ENCODE peak calls at places on chromosome 18, in seven cellular contexts. One of them, this sample, is unnamed.

GRCh38 chr18:70931942-70932814 is 643.3 kb downstream of the SOCS6 start:
- DNase-seq in CD8-positive, alpha-beta T cell: no peak
- DNase-seq in neural progenitor cell: peak; percentile 54
- DNase-seq in foreskin fibroblast: no peak
- DNase-seq in mucosa of descending colon: no peak
- DNase-seq in fibroblast of the aortic adventitia: peak; percentile 79
- DNase-seq in keratinocyte: no peak
- DNase-seq in this sample: peak; percentile 2

GRCh38 chr18:23972416-23972815 is 42.1 kb upstream of the TTC39C start:
- DNase-seq in CD8-positive, alpha-beta T cell: no peak
- DNase-seq in keratinocyte: no peak
- DNase-seq in foreskin fibroblast: no peak
- DNase-seq in neural progenitor cell: no peak
- DNase-seq in mucosa of descending colon: no peak
- DNase-seq in fibroblast of the aortic adventitia: no peak
- DNase-seq in this sample: no peak

GRCh38 chr18:61606068-61606660 is 272.9 kb downstream of the CDH20 start:
- DNase-seq in mucosa of descending colon: peak; percentile 41
- DNase-seq in keratinocyte: no peak
- DNase-seq in neural progenitor cell: peak; percentile 94
- DNase-seq in fibroblast of the aortic adventitia: peak; percentile 56
- DNase-seq in CD8-positive, alpha-beta T cell: no peak
- DNase-seq in foreskin fibroblast: no peak
- DNase-seq in this sample: no peak

GRCh38 chr18:45958730-45959129 is 8.4 kb downstream of the EPG5 start:
- DNase-seq in fibroblast of the aortic adventitia: no peak
- DNase-seq in keratinocyte: no peak
- DNase-seq in neural progenitor cell: no peak
- DNase-seq in foreskin fibroblast: no peak
- DNase-seq in mucosa of descending colon: no peak
- DNase-seq in CD8-positive, alpha-beta T cell: no peak
- DNase-seq in this sample: no peak

GRCh38 chr18:39801010-39801409 is 2154.0 kb upstream of the PIK3C3 start:
- DNase-seq in CD8-positive, alpha-beta T cell: no peak
- DNase-seq in neural progenitor cell: no peak
- DNase-seq in fibroblast of the aortic adventitia: no peak
- DNase-seq in keratinocyte: no peak
- DNase-seq in foreskin fibroblast: no peak
- DNase-seq in mucosa of descending colon: no peak
- DNase-seq in this sample: no peak

GRCh38 chr18:13253786-13254755 is 35.5 kb downstream of the LDLRAD4 start:
- DNase-seq in keratinocyte: no peak
- DNase-seq in CD8-positive, alpha-beta T cell: no peak
- DNase-seq in fibroblast of the aortic adventitia: no peak
- DNase-seq in mucosa of descending colon: no peak
- DNase-seq in foreskin fibroblast: no peak
- DNase-seq in neural progenitor cell: no peak
- DNase-seq in this sample: no peak

GRCh38 chr18:34773961-34774754 is 64.1 kb downstream of the DTNA start:
- DNase-seq in keratinocyte: no peak
- DNase-seq in neural progenitor cell: no peak
- DNase-seq in mucosa of descending colon: no peak
- DNase-seq in CD8-positive, alpha-beta T cell: no peak
- DNase-seq in fibroblast of the aortic adventitia: peak; percentile 76
- DNase-seq in foreskin fibroblast: peak; percentile 61
- DNase-seq in this sample: peak; percentile 90

GRCh38 chr18:80246656-80247402 is 485 bp downstream of the PARD6G start:
- DNase-seq in mucosa of descending colon: no peak
- DNase-seq in foreskin fibroblast: no peak
- DNase-seq in fibroblast of the aortic adventitia: no peak
- DNase-seq in CD8-positive, alpha-beta T cell: no peak
- DNase-seq in keratinocyte: no peak
- DNase-seq in neural progenitor cell: peak; percentile 72
- DNase-seq in this sample: no peak

GRCh38 chr18:25171334-25171733 is 180.6 kb downstream of the ZNF521 start:
- DNase-seq in fibroblast of the aortic adventitia: peak; percentile 3
- DNase-seq in CD8-positive, alpha-beta T cell: no peak
- DNase-seq in foreskin fibroblast: no peak
- DNase-seq in mucosa of descending colon: no peak
- DNase-seq in neural progenitor cell: no peak
- DNase-seq in keratinocyte: no peak
- DNase-seq in this sample: no peak

GRCh38 chr18:9444549-9444948 is 30.8 kb upstream of the RALBP1 start:
- DNase-seq in CD8-positive, alpha-beta T cell: no peak
- DNase-seq in neural progenitor cell: no peak
- DNase-seq in foreskin fibroblast: no peak
- DNase-seq in fibroblast of the aortic adventitia: no peak
- DNase-seq in keratinocyte: no peak
- DNase-seq in mucosa of descending colon: no peak
- DNase-seq in this sample: no peak

GRCh38 chr18:22734812-22735627 is 198.1 kb upstream of the RBBP8 start:
- DNase-seq in keratinocyte: no peak
- DNase-seq in foreskin fibroblast: no peak
- DNase-seq in neural progenitor cell: no peak
- DNase-seq in CD8-positive, alpha-beta T cell: no peak
- DNase-seq in mucosa of descending colon: no peak
- DNase-seq in fibroblast of the aortic adventitia: peak; percentile 82
- DNase-seq in this sample: no peak

GRCh38 chr18:40485318-40485717 is 1469.7 kb upstream of the PIK3C3 start:
- DNase-seq in fibroblast of the aortic adventitia: no peak
- DNase-seq in CD8-positive, alpha-beta T cell: no peak
- DNase-seq in foreskin fibroblast: peak; percentile 32
- DNase-seq in keratinocyte: no peak
- DNase-seq in neural progenitor cell: no peak
- DNase-seq in mucosa of descending colon: no peak
- DNase-seq in this sample: no peak

GRCh38 chr18:76435321-76435989 is 59.6 kb downstream of the ZNF516 start:
- DNase-seq in keratinocyte: no peak
- DNase-seq in CD8-positive, alpha-beta T cell: no peak
- DNase-seq in mucosa of descending colon: no peak
- DNase-seq in foreskin fibroblast: no peak
- DNase-seq in fibroblast of the aortic adventitia: no peak
- DNase-seq in neural progenitor cell: no peak
- DNase-seq in this sample: no peak

GRCh38 chr18:74265546-74266098 is 26.1 kb downstream of the CYB5A start:
- DNase-seq in mucosa of descending colon: no peak
- DNase-seq in CD8-positive, alpha-beta T cell: no peak
- DNase-seq in foreskin fibroblast: no peak
- DNase-seq in neural progenitor cell: no peak
- DNase-seq in fibroblast of the aortic adventitia: no peak
- DNase-seq in keratinocyte: no peak
- DNase-seq in this sample: no peak

GRCh38 chr18:76691800-76692199 is 130.6 kb upstream of the ZNF236 start:
- DNase-seq in fibroblast of the aortic adventitia: peak; percentile 34
- DNase-seq in CD8-positive, alpha-beta T cell: no peak
- DNase-seq in mucosa of descending colon: no peak
- DNase-seq in neural progenitor cell: no peak
- DNase-seq in foreskin fibroblast: peak; percentile 21
- DNase-seq in keratinocyte: no peak
- DNase-seq in this sample: no peak

GRCh38 chr18:3058328-3059191 is 45.6 kb upstream of the LPIN2 start:
- DNase-seq in CD8-positive, alpha-beta T cell: no peak
- DNase-seq in fibroblast of the aortic adventitia: no peak
- DNase-seq in foreskin fibroblast: no peak
- DNase-seq in neural progenitor cell: no peak
- DNase-seq in keratinocyte: no peak
- DNase-seq in mucosa of descending colon: no peak
- DNase-seq in this sample: no peak

GRCh38 chr18:46243095-46243494 is 138.9 kb downstream of the HAUS1 start:
- DNase-seq in mucosa of descending colon: no peak
- DNase-seq in fibroblast of the aortic adventitia: no peak
- DNase-seq in neural progenitor cell: no peak
- DNase-seq in keratinocyte: no peak
- DNase-seq in foreskin fibroblast: no peak
- DNase-seq in CD8-positive, alpha-beta T cell: no peak
- DNase-seq in this sample: no peak

GRCh38 chr18:28013064-28013463 is 163.9 kb downstream of the CDH2 start:
- DNase-seq in keratinocyte: no peak
- DNase-seq in neural progenitor cell: no peak
- DNase-seq in CD8-positive, alpha-beta T cell: no peak
- DNase-seq in mucosa of descending colon: no peak
- DNase-seq in fibroblast of the aortic adventitia: peak; percentile 56
- DNase-seq in foreskin fibroblast: no peak
- DNase-seq in this sample: no peak

DNA sequence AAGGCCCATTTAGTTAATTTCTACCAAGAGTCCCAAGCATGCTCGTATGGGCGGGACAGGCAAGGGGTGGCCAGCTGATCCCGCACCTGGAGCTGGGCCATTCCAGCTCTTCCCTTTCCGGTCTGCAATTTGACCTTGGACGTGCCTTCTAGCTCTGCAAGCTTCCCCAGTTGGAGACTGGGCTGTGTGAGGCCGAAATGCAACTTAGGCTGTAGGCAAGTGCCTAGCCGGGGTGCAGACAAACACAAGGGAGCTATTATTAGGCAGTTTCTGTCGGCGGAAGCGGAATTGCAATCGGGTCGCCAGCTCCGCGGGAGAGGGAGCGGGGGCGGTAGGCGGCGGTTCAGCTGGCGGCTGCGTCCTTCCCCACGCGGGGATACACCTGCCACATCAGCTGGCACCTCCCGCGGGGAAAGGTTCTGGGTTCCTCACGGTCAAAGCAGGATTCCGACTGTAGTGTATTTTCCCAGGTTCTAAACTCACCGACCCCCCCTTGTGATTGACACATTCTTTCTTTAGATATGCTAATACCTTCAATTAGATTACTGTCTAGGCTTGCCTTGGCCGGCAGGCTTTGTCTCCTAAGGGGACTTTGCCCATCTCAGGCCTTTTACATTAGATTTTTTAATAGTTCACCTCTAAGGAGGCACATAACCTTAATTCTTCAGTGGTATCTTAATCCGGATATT is 17.1 kb upstream of the ZNF532 start:
- DNase-seq in foreskin fibroblast: no peak
- DNase-seq in mucosa of descending colon: peak; percentile 52
- DNase-seq in fibroblast of the aortic adventitia: no peak
- DNase-seq in keratinocyte: no peak
- DNase-seq in neural progenitor cell: peak; percentile 91
- DNase-seq in CD8-positive, alpha-beta T cell: no peak
- DNase-seq in this sample: no peak
- H3K4me3 ChIP-seq in foreskin fibroblast: no peak overlapping the region
- H3K4me3 ChIP-seq in mucosa of descending colon: no peak overlapping the region
- H3K4me3 ChIP-seq in fibroblast of the aortic adventitia: no peak overlapping the region
- H3K4me3 ChIP-seq in keratinocyte: no peak overlapping the region
- H3K4me3 ChIP-seq in neural progenitor cell: peak overlapping the region; percentile 48
- H3K4me3 ChIP-seq in CD8-positive, alpha-beta T cell: no peak overlapping the region
- H3K4me3 ChIP-seq in this sample: no peak overlapping the region

GRCh38 chr18:6854811-6855210 is 125.3 kb downstream of the ARHGAP28 start:
- DNase-seq in keratinocyte: no peak
- DNase-seq in foreskin fibroblast: no peak
- DNase-seq in mucosa of descending colon: peak; percentile 41
- DNase-seq in neural progenitor cell: no peak
- DNase-seq in CD8-positive, alpha-beta T cell: no peak
- DNase-seq in fibroblast of the aortic adventitia: no peak
- DNase-seq in this sample: no peak
- TF ChIP-seq CTCF in keratinocyte: no peak
- TF ChIP-seq CTCF in foreskin fibroblast: no peak
- TF ChIP-seq CTCF in mucosa of descending colon: no peak
- TF ChIP-seq CTCF in neural progenitor cell: no peak
- TF ChIP-seq CTCF in CD8-positive, alpha-beta T cell: no peak
- TF ChIP-seq CTCF in fibroblast of the aortic adventitia: no peak
- TF ChIP-seq CTCF in this sample: no peak

GRCh38 chr18:55420977-55421611 is 166.9 kb downstream of the TCF4 start:
- DNase-seq in keratinocyte: no peak
- DNase-seq in foreskin fibroblast: no peak
- DNase-seq in mucosa of descending colon: no peak
- DNase-seq in CD8-positive, alpha-beta T cell: no peak
- DNase-seq in fibroblast of the aortic adventitia: peak; percentile 24
- DNase-seq in neural progenitor cell: no peak
- DNase-seq in this sample: no peak

GRCh38 chr18:55419939-55420664 is 167.9 kb downstream of the TCF4 start:
- DNase-seq in neural progenitor cell: peak; percentile 46
- DNase-seq in mucosa of descending colon: no peak
- DNase-seq in CD8-positive, alpha-beta T cell: no peak
- DNase-seq in keratinocyte: no peak
- DNase-seq in fibroblast of the aortic adventitia: peak; percentile 19
- DNase-seq in foreskin fibroblast: no peak
- DNase-seq in this sample: no peak

GRCh38 chr18:55420665-55420964 is 167.4 kb downstream of the TCF4 start:
- DNase-seq in fibroblast of the aortic adventitia: no peak
- DNase-seq in keratinocyte: no peak
- DNase-seq in foreskin fibroblast: no peak
- DNase-seq in CD8-positive, alpha-beta T cell: no peak
- DNase-seq in neural progenitor cell: no peak
- DNase-seq in mucosa of descending colon: no peak
- DNase-seq in this sample: no peak

GRCh38 chr18:55422456-55423185 is 165.4 kb downstream of the TCF4 start:
- DNase-seq in mucosa of descending colon: no peak
- DNase-seq in foreskin fibroblast: no peak
- DNase-seq in fibroblast of the aortic adventitia: peak; percentile 73
- DNase-seq in keratinocyte: no peak
- DNase-seq in neural progenitor cell: no peak
- DNase-seq in CD8-positive, alpha-beta T cell: no peak
- DNase-seq in this sample: no peak

GRCh38 chr18:55421612-55422381 is 166.2 kb downstream of the TCF4 start:
- DNase-seq in mucosa of descending colon: no peak
- DNase-seq in foreskin fibroblast: no peak
- DNase-seq in neural progenitor cell: no peak
- DNase-seq in CD8-positive, alpha-beta T cell: no peak
- DNase-seq in fibroblast of the aortic adventitia: peak; percentile 66
- DNase-seq in keratinocyte: no peak
- DNase-seq in this sample: no peak
- H3K4me3 ChIP-seq in mucosa of descending colon: no peak overlapping the region
- H3K4me3 ChIP-seq in foreskin fibroblast: peak overlapping the region; percentile 64
- H3K4me3 ChIP-seq in neural progenitor cell: no peak overlapping the region
- H3K4me3 ChIP-seq in CD8-positive, alpha-beta T cell: no peak overlapping the region
- H3K4me3 ChIP-seq in fibroblast of the aortic adventitia: peak overlapping the region; percentile 58
- H3K4me3 ChIP-seq in keratinocyte: peak overlapping the region; percentile 63
- H3K4me3 ChIP-seq in this sample: no peak overlapping the region

GRCh38 chr18:78115896-78116561 is 863.6 kb upstream of the SALL3 start:
- DNase-seq in mucosa of descending colon: no peak
- DNase-seq in foreskin fibroblast: no peak
- DNase-seq in keratinocyte: no peak
- DNase-seq in fibroblast of the aortic adventitia: no peak
- DNase-seq in CD8-positive, alpha-beta T cell: no peak
- DNase-seq in neural progenitor cell: no peak
- DNase-seq in this sample: no peak
- TF ChIP-seq CTCF in mucosa of descending colon: no peak
- TF ChIP-seq CTCF in foreskin fibroblast: no peak
- TF ChIP-seq CTCF in keratinocyte: no peak
- TF ChIP-seq CTCF in fibroblast of the aortic adventitia: no peak
- TF ChIP-seq CTCF in CD8-positive, alpha-beta T cell: no peak
- TF ChIP-seq CTCF in neural progenitor cell: no peak
- TF ChIP-seq CTCF in this sample: no peak